ENCODE peak calls at places on chromosomes 2 and 18, in ten cellular contexts. D is stimulated activated CD4-positive, alpha-beta T cell treated with anti-CD3 and anti-CD28 coated beads, TNF-alpha, amount 100 ng/mL, for 4 hours; S is hepatic stellate cell; J is NCI-H2081; I is Daoy; V is amniotic stem cell; Z is gastrocnemius medialis; F is C1 segment of cervical spinal cord; A is heart right ventricle; N is myocyte. M is an unnamed sample.

GRCh38 chr2:46174559-46175170 is 122.5 kb upstream of the EPAS1 start:
- DNase-seq in I (no peak), F (no peak), A (no peak), N (no peak), S (no peak), J (no peak), V (no peak), Z (no peak), D (no peak), M (no peak)

GRCh38 chr18:74204543-74205152 is 56.3 kb downstream of the TIMM21 start:
- DNase-seq in I (no peak), V (no peak), Z (no peak), F (no peak), S (no peak), N (no peak), D (no peak), J (no peak), A (no peak), M (no peak)

GRCh38 chr2:219358170-219359075 is 25.9 kb upstream of the RESP18 start:
- DNase-seq in N (peak), A (no peak), J (peak), F (no peak), Z (no peak), D (no peak), V (no peak), I (peak), S (no peak), M (no peak)

GRCh38 chr2:89763254-89763580 is 1071.7 kb downstream of the RPIA start:
- DNase-seq in F (no peak), N (no peak), Z (no peak), I (peak), V (no peak), A (peak), S (peak), D (no peak), J (no peak), M (peak)

GRCh38 chr2:209391776-209392401 is 32.0 kb upstream of the MAP2 start:
- DNase-seq in A (no peak), S (peak), N (peak), Z (no peak), I (peak), F (no peak), D (no peak), J (no peak), V (no peak), M (no peak)

GRCh38 chr2:23545811-23546210 is 160.8 kb downstream of the KLHL29 start:
- DNase-seq in I (no peak), V (no peak), D (no peak), A (no peak), F (no peak), J (peak), N (no peak), Z (no peak), S (no peak), M (no peak)

GRCh38 chr18:8359076-8359475 is 250.2 kb upstream of the RAB12 start:
- DNase-seq in Z (no peak), D (no peak), J (peak), A (no peak), N (no peak), V (no peak), I (no peak), F (no peak), S (no peak), M (no peak)

GRCh38 chr2:173048901-173049661 is 26.6 kb upstream of the MAP3K20 start:
- DNase-seq in J (peak), N (peak), F (no peak), V (peak), Z (peak), D (no peak), I (peak), A (peak), S (peak), M (no peak)

GRCh38 chr2:240296104-240296406 is 139.4 kb upstream of the GPC1 start:
- DNase-seq in A (no peak), S (no peak), J (no peak), F (no peak), D (no peak), Z (no peak), I (no peak), N (no peak), V (no peak), M (no peak)

GRCh38 chr18:34494359-34494696 is 215.8 kb upstream of the DTNA start:
- DNase-seq in Z (no peak), S (no peak), I (no peak), J (no peak), N (no peak), D (no peak), A (peak), F (no peak), V (no peak), M (peak)

GRCh38 chr2:196336715-196337617 is 165.6 kb upstream of the STK17B start:
- DNase-seq in D (no peak), Z (no peak), S (peak), I (peak), F (no peak), V (peak), N (peak), J (peak), A (no peak), M (no peak)

GRCh38 chr2:165905854-165906253 is 47.7 kb downstream of the TTC21B start:
- DNase-seq in S (peak), Z (no peak), N (no peak), A (no peak), J (no peak), F (no peak), D (no peak), I (no peak), V (no peak), M (no peak)

GRCh38 chr18:13500891-13501887 is 225.2 kb downstream of the FAM210A start:
- DNase-seq in F (no peak), S (no peak), D (no peak), J (peak), I (peak), V (no peak), N (peak), A (peak), Z (peak), M (peak)

GRCh38 chr2:61090386-61090921 is 24.8 kb downstream of the SANBR start:
- DNase-seq in A (no peak), Z (no peak), S (no peak), J (no peak), F (no peak), V (no peak), N (no peak), I (no peak), D (no peak), M (no peak)

GRCh38 chr2:242040303-242040655 is 170.8 kb downstream of the RTP5 start:
- DNase-seq in A (no peak), V (no peak), S (no peak), N (no peak), F (no peak), I (no peak), J (no peak), Z (no peak), D (no peak), M (peak)

GRCh38 chr2:238379096-238379810 is 47.5 kb upstream of the ASB1 start:
- DNase-seq in J (no peak), I (peak), A (no peak), F (no peak), N (peak), V (no peak), S (peak), Z (no peak), D (no peak), M (no peak)

GRCh38 chr2:74499269-74499939 is at the start of gene LBX2:
- DNase-seq in F (no peak), J (no peak), S (no peak), I (peak), Z (no peak), A (no peak), V (no peak), N (peak), D (no peak), M (no peak)

GRCh38 chr18:74617486-74617885 is 19.8 kb downstream of the ZNF407 start:
- DNase-seq in F (no peak), N (no peak), D (no peak), Z (no peak), I (no peak), J (no peak), S (no peak), V (no peak), A (no peak), M (no peak)

GRCh38 chr2:190979906-190980629 is 33.9 kb downstream of the STAT1 start:
- DNase-seq in A (peak), S (no peak), N (no peak), Z (no peak), V (no peak), J (peak), I (peak), F (no peak), D (no peak), M (no peak)

GRCh38 chr2:165112789-165113188 is 91.1 kb downstream of the SCN3A start:
- DNase-seq in Z (no peak), J (no peak), N (no peak), S (no peak), I (no peak), V (no peak), D (no peak), A (no peak), F (no peak), M (no peak)

GRCh38 chr18:51614967-51615571 is 417.6 kb upstream of the MEX3C start:
- DNase-seq in V (no peak), D (no peak), N (no peak), F (no peak), I (no peak), Z (no peak), A (no peak), J (peak), S (no peak), M (no peak)

GRCh38 chr2:220955776-220956175 is 616.3 kb downstream of the EPHA4 start:
- DNase-seq in N (peak), A (no peak), Z (no peak), V (no peak), I (no peak), F (no peak), J (no peak), D (no peak), S (no peak), M (no peak)

GRCh38 chr18:26307161-26307773 is 81.0 kb downstream of the TAF4B start:
- DNase-seq in Z (no peak), J (peak), F (no peak), N (peak), A (no peak), S (peak), V (peak), D (no peak), I (peak), M (no peak)

GRCh38 chr2:224078656-224079055 is 39.6 kb upstream of the SERPINE2 start:
- DNase-seq in D (no peak), A (no peak), I (no peak), Z (no peak), J (no peak), V (no peak), N (no peak), F (no peak), S (no peak), M (no peak)

GRCh38 chr18:32126538-32126937 is 34.9 kb downstream of the RNF138 start:
- DNase-seq in N (no peak), A (no peak), F (no peak), I (no peak), Z (no peak), J (no peak), V (no peak), S (no peak), D (no peak), M (no peak)

GRCh38 chr2:168613510-168613909 is 157.4 kb downstream of the CERS6 start:
- DNase-seq in A (no peak), F (no peak), D (no peak), V (no peak), I (no peak), J (no peak), N (no peak), S (no peak), Z (no peak), M (no peak)

GRCh38 chr2:239313776-239314175 is 87.0 kb downstream of the HDAC4 start:
- DNase-seq in N (no peak), J (no peak), Z (no peak), I (no peak), S (no peak), D (no peak), V (no peak), A (no peak), F (no peak), M (no peak)

GRCh38 chr2:189782221-189782671 is 1.9 kb downstream of the ORMDL1 start:
- DNase-seq in N (no peak), I (no peak), S (no peak), J (no peak), Z (no peak), V (no peak), A (no peak), F (no peak), D (no peak), M (no peak)

GRCh38 chr2:128774320-128775063 is 455.8 kb upstream of the HS6ST1 start:
- DNase-seq in I (no peak), N (no peak), F (no peak), V (no peak), A (no peak), J (no peak), S (no peak), Z (no peak), D (no peak), M (peak)

GRCh38 chr2:45275235-45275805 is 266.1 kb upstream of the SIX2 start:
- DNase-seq in D (no peak), F (no peak), N (peak), S (peak), I (peak), J (no peak), Z (no peak), V (no peak), A (no peak), M (no peak)

M was measured in dorsolateral prefrontal cortex.